ENCODE peak calls at places on chromosomes 5 and 9, in nine cellular contexts. V, P, S, N, C, M, R, G and B are unnamed samples.

GRCh38 chr9:19998153-19998552 is 209.3 kb upstream of the SLC24A2 start:
- DNase-seq in V (no peak), P (no peak), S (no peak), N (no peak), C (peak; percentile 57), M (peak; percentile 28), R (no peak), G (no peak), B (no peak)

GRCh38 chr5:15008476-15008875 is 136.9 kb upstream of the ANKH start:
- DNase-seq in V (no peak), P (peak; percentile 82), S (peak; percentile 99), N (peak; percentile 61), C (peak; percentile 99), M (peak; percentile 99), R (peak; percentile 81), G (peak; percentile 91), B (peak; percentile 35)

GRCh38 chr5:145918397-145918796 is 18.0 kb upstream of the SH3RF2 start:
- DNase-seq in V (no peak), P (no peak), S (no peak), N (no peak), C (no peak), M (no peak), R (no peak), G (no peak), B (no peak)

GRCh38 chr5:151551985-151552384 is 39.1 kb downstream of the FAT2 start:
- DNase-seq in V (no peak), P (no peak), S (no peak), N (no peak), C (no peak), M (no peak), R (no peak), G (no peak), B (no peak)

GRCh38 chr5:176614805-176615478 is 5.0 kb upstream of the GPRIN1 start:
- DNase-seq in V (no peak), P (no peak), S (peak; percentile 86), N (no peak), C (peak; percentile 78), M (peak; percentile 88), R (no peak), G (peak; percentile 89), B (no peak)

GRCh38 chr5:4883388-4883787 is 256.7 kb upstream of the ADAMTS16 start:
- DNase-seq in V (no peak), P (no peak), S (no peak), N (no peak), C (no peak), M (no peak), R (no peak), G (no peak), B (no peak)

GRCh38 chr5:154479160-154479943 is 1.3 kb upstream of the HAND1 start:
- DNase-seq in V (no peak), P (no peak), S (no peak), N (no peak), C (no peak), M (no peak), R (no peak), G (no peak), B (no peak)

GRCh38 chr9:114947058-114947457 is 16.7 kb upstream of the TNFSF8 start:
- DNase-seq in V (no peak), P (no peak), S (no peak), N (no peak), C (no peak), M (no peak), R (no peak), G (no peak), B (no peak)

GRCh38 chr9:113580041-113580953 is 116.8 kb downstream of the RGS3 start:
- DNase-seq in V (peak; percentile 66), P (peak; percentile 66), S (no peak), N (no peak), C (peak; percentile 89), M (peak; percentile 58), R (peak; percentile 86), G (peak; percentile 30), B (no peak)

GRCh38 chr5:176379881-176380280 is 8.5 kb downstream of the NOP16 start:
- DNase-seq in V (no peak), P (no peak), S (no peak), N (no peak), C (no peak), M (no peak), R (no peak), G (no peak), B (no peak)

GRCh38 chr9:121249563-121249962 is 18.4 kb upstream of the GSN start:
- DNase-seq in V (no peak), P (no peak), S (no peak), N (no peak), C (no peak), M (no peak), R (no peak), G (no peak), B (no peak)

GRCh38 chr9:33263131-33263935 is 1.2 kb downstream of the BAG1 start:
- DNase-seq in V (no peak), P (no peak), S (no peak), N (no peak), C (peak; percentile 32), M (peak; percentile 68), R (peak; percentile 25), G (peak; percentile 33), B (no peak)

GRCh38 chr9:36486454-36486932 is 86.2 kb upstream of the MELK start:
- DNase-seq in V (peak; percentile 8), P (peak; percentile 56), S (no peak), N (no peak), C (peak; percentile 19), M (peak; percentile 52), R (no peak), G (peak; percentile 24), B (peak; percentile 29)

GRCh38 chr5:176513788-176514187 is 23.4 kb downstream of the RNF44 start:
- DNase-seq in V (no peak), P (no peak), S (no peak), N (no peak), C (no peak), M (no peak), R (no peak), G (no peak), B (no peak)

GRCh38 chr9:132037470-132037869 is 42.2 kb downstream of the MED27 start:
- DNase-seq in V (no peak), P (no peak), S (no peak), N (no peak), C (no peak), M (no peak), R (no peak), G (no peak), B (no peak)

GRCh38 chr5:179762079-179762780 is 29.6 kb downstream of the MAML1 start:
- DNase-seq in V (no peak), P (peak; percentile 72), S (no peak), N (no peak), C (peak; percentile 38), M (peak; percentile 78), R (no peak), G (peak; percentile 57), B (no peak)

GRCh38 chr9:134494905-134495304 is 146.7 kb upstream of the COL5A1 start:
- DNase-seq in V (no peak), P (no peak), S (peak; percentile 36), N (no peak), C (no peak), M (no peak), R (no peak), G (no peak), B (no peak)

GRCh38 chr5:135039526-135040296 is 5.7 kb upstream of the PITX1 start:
- DNase-seq in V (no peak), P (no peak), S (no peak), N (no peak), C (no peak), M (no peak), R (peak; percentile 85), G (peak; percentile 38), B (peak; percentile 76)

GRCh38 chr9:110065527-110065926 is 142.4 kb downstream of the C9orf152 start:
- DNase-seq in V (no peak), P (no peak), S (no peak), N (no peak), C (peak; percentile 53), M (peak; percentile 41), R (no peak), G (no peak), B (no peak)

GRCh38 chr5:116225318-116225717 is 140.5 kb downstream of the COMMD10 start:
- DNase-seq in V (no peak), P (no peak), S (no peak), N (no peak), C (no peak), M (no peak), R (no peak), G (no peak), B (no peak)

GRCh38 chr5:10427201-10427600 is 14.5 kb upstream of the ROPN1L start:
- DNase-seq in V (no peak), P (no peak), S (no peak), N (no peak), C (no peak), M (no peak), R (no peak), G (no peak), B (no peak)

GRCh38 chr5:148687427-148687826 is 33.1 kb upstream of the HTR4 start:
- DNase-seq in V (no peak), P (peak; percentile 43), S (no peak), N (peak; percentile 49), C (peak; percentile 62), M (peak; percentile 25), R (no peak), G (no peak), B (peak; percentile 49)

GRCh38 chr9:76451234-76451633 is 7.7 kb upstream of the GCNT1 start:
- DNase-seq in V (no peak), P (no peak), S (no peak), N (no peak), C (peak; percentile 54), M (peak; percentile 96), R (no peak), G (peak; percentile 84), B (no peak)

GRCh38 chr9:72471096-72471495 is 50.3 kb upstream of the TMC1 start:
- DNase-seq in V (no peak), P (no peak), S (no peak), N (no peak), C (peak; percentile 33), M (no peak), R (no peak), G (no peak), B (no peak)

GRCh38 chr5:74542477-74542876 is 98.1 kb downstream of the ENC1 start:
- DNase-seq in V (no peak), P (no peak), S (no peak), N (no peak), C (peak; percentile 85), M (peak; percentile 76), R (no peak), G (peak; percentile 40), B (no peak)

GRCh38 chr9:114163517-114163924 is 8.2 kb downstream of the COL27A1 start:
- DNase-seq in V (no peak), P (no peak), S (no peak), N (peak; percentile 16), C (peak; percentile 40), M (peak; percentile 72), R (peak; percentile 76), G (peak; percentile 78), B (peak; percentile 83)